ENCODE peak calls at places on chromosomes 1 and 21, in six cellular contexts. U is progenitor cell of endocrine pancreas; N is D721Med; E is CD8-positive, alpha-beta T cell; J is Calu3; V is mesothelial cell of epicardium. X is an unnamed sample.
A peak's percentile ranks its signal among the peaks of the same experiment; 100 is the strongest.

GRCh38 chr1:4653796-4654715 is at the start of gene AJAP1:
- DNase-seq in U (no peak), N (no peak), E (no peak), J (no peak), V (no peak), X (peak; percentile 37)

GRCh38 chr1:178942285-178943218 is 71.7 kb upstream of the ANGPTL1 start:
- DNase-seq in U (no peak), N (no peak), E (peak; percentile 34), J (no peak), V (no peak), X (no peak)

GRCh38 chr1:241819340-241819866 is 28.6 kb upstream of the EXO1 start:
- DNase-seq in U (no peak), N (no peak), E (no peak), J (no peak), V (no peak), X (no peak)

GRCh38 chr1:235417101-235417697 is 50.0 kb downstream of the TBCE start:
- DNase-seq in U (peak; percentile 47), N (peak; percentile 55), E (peak; percentile 72), J (peak; percentile 73), V (no peak), X (peak; percentile 74)

GRCh38 chr1:125066385-125066784 is 3881.6 kb downstream of the SRGAP2C start:
- DNase-seq in U (no peak), N (no peak), E (no peak), J (no peak), V (no peak), X (no peak)

GRCh38 chr1:23899070-23899469 is 14.1 kb downstream of the CNR2 start:
- DNase-seq in U (no peak), N (no peak), E (no peak), J (no peak), V (no peak), X (no peak)

GRCh38 chr1:64983110-64983509 is 16.8 kb upstream of the JAK1 start:
- DNase-seq in U (no peak), N (no peak), E (no peak), J (peak; percentile 67), V (no peak), X (no peak)

GRCh38 chr1:231240531-231240882 is 505 bp upstream of the GNPAT start:
- DNase-seq in U (no peak), N (no peak), E (no peak), J (no peak), V (no peak), X (no peak)

GRCh38 chr1:17922833-17923232 is 167.7 kb downstream of the ACTL8 start:
- DNase-seq in U (peak; percentile 27), N (no peak), E (no peak), J (peak; percentile 31), V (no peak), X (peak; percentile 52)

GRCh38 chr1:10710489-10710888 is 86.0 kb downstream of the CASZ1 start:
- DNase-seq in U (no peak), N (no peak), E (no peak), J (no peak), V (no peak), X (no peak)

GRCh38 chr1:54312874-54313316 is 93.3 kb downstream of the SSBP3 start:
- DNase-seq in U (no peak), N (no peak), E (no peak), J (no peak), V (no peak), X (no peak)

GRCh38 chr1:86756062-86756406 is 51.7 kb downstream of the SH3GLB1 start:
- DNase-seq in U (no peak), N (no peak), E (no peak), J (no peak), V (no peak), X (no peak)

GRCh38 chr1:207861442-207862177 is 49.3 kb downstream of the CD34 start:
- DNase-seq in U (no peak), N (no peak), E (peak; percentile 64), J (no peak), V (no peak), X (no peak)

GRCh38 chr1:157167437-157167836 is 29.2 kb upstream of the ETV3 start:
- DNase-seq in U (no peak), N (no peak), E (no peak), J (no peak), V (no peak), X (no peak)

GRCh38 chr1:113423826-113424225 is 33.5 kb downstream of the MAGI3 start:
- DNase-seq in U (no peak), N (no peak), E (no peak), J (no peak), V (no peak), X (no peak)

GRCh38 chr1:51567653-51568052 is 48.6 kb upstream of the EPS15 start:
- DNase-seq in U (no peak), N (no peak), E (no peak), J (peak; percentile 23), V (no peak), X (no peak)

GRCh38 chr1:63772201-63772600 is 1.6 kb upstream of the ROR1 start:
- DNase-seq in U (no peak), N (no peak), E (no peak), J (peak; percentile 41), V (no peak), X (no peak)

GRCh38 chr1:79079770-79080169 is 73.2 kb upstream of the ADGRL4 start:
- DNase-seq in U (no peak), N (no peak), E (no peak), J (peak; percentile 23), V (no peak), X (no peak)

GRCh38 chr1:173507205-173507846 is 30.2 kb downstream of the PRDX6 start:
- DNase-seq in U (no peak), N (no peak), E (no peak), J (peak; percentile 41), V (no peak), X (peak; percentile 9)

GRCh38 chr1:74005533-74005932 is 192.4 kb downstream of the LRRIQ3 start:
- DNase-seq in U (no peak), N (no peak), E (no peak), J (no peak), V (no peak), X (no peak)

GRCh38 chr1:39088658-39089057 is 62.5 kb downstream of the NDUFS5 start:
- DNase-seq in U (no peak), N (no peak), E (no peak), J (no peak), V (no peak), X (no peak)

GRCh38 chr1:161884475-161884874 is 118.4 kb downstream of the ATF6 start:
- DNase-seq in U (no peak), N (no peak), E (no peak), J (no peak), V (no peak), X (no peak)

GRCh38 chr21:32237021-32237420 is 41.8 kb downstream of the MIS18A start:
- DNase-seq in U (no peak), N (no peak), E (no peak), J (no peak), V (no peak), X (no peak)

GRCh38 chr1:36323636-36324321 is at the start of gene EVA1B:
- DNase-seq in U (peak; percentile 76), N (no peak), E (peak; percentile 63), J (peak; percentile 73), V (no peak), X (peak; percentile 60)

GRCh38 chr1:12528021-12528852 is 89.8 kb downstream of the DHRS3 start:
- DNase-seq in U (no peak), N (no peak), E (no peak), J (peak; percentile 77), V (no peak), X (no peak)

DNA sequence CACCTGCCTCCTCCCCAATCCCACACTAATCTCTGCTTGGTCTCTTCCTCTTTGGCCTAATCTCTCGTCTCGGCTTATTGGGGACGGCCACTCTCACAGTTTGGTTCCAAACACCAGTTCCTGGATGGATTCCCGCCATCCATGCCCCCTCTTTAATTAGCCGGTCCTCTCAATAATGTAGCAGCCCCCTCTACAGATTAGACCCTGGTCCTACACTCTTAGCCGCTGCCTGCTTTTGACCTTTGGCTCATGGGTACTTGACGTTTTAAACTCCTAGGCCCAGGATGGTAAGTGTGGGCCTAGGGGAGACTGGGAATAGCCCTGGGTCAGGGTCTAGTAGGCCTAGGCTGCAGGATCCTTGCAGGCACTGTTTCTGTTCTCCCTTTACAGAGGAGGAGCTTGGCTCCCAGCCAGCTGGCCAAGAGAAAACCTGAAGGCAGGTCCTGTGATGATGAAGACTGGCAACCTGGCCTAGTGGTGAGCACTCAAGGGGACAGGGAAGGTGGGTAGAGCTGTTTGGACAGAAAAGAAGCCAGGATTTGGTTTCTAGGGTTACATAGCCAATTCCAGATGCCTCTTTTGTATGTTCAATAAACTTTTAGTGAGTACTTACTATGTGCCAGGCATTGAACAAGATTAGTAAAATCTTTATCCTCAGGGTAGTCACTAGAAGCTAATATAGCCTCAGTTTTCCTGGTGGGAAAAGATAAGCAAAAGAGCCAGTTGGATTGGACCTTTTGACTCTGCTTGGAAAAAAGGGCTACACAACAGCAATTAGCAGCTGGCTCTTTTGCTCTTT is 758 bp downstream of the RAD54L start:
- DNase-seq in U (no peak), N (no peak), E (no peak), J (peak; percentile 73), V (no peak), X (peak; percentile 24)
- TF ChIP-seq CTCF in U (peak; percentile 22), N (no peak), E (no peak), J (peak; percentile 23), V (no peak), X (peak; percentile 43)

GRCh38 chr1:160614410-160614809 is 32.4 kb downstream of the SLAMF1 start:
- DNase-seq in U (no peak), N (no peak), E (no peak), J (no peak), V (no peak), X (no peak)
- TF ChIP-seq CTCF in U (no peak), N (no peak), E (no peak), J (no peak), V (no peak), X (no peak)

DNA sequence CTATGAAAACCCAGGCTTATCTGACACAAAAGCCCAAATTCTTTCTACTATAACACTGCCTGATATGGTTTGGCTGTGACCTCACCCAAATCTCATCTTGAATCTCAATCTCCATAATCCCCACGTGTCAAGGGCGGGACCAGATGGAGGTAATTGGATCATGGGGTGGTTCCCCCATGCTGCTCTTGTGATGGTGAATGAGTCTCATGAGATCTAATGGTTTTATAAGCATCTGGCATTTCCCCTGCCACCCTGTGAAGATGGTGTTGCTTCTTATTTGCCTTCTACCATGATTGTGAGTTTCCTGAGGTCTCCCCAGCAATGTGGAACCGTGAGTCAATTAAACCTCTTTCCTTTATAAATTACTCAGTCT is 123.3 kb upstream of the USP24 start:
- DNase-seq in U (no peak), N (no peak), E (no peak), J (no peak), V (no peak), X (no peak)
- TF ChIP-seq CTCF in U (no peak), N (no peak), E (no peak), J (no peak), V (no peak), X (no peak)

DNA sequence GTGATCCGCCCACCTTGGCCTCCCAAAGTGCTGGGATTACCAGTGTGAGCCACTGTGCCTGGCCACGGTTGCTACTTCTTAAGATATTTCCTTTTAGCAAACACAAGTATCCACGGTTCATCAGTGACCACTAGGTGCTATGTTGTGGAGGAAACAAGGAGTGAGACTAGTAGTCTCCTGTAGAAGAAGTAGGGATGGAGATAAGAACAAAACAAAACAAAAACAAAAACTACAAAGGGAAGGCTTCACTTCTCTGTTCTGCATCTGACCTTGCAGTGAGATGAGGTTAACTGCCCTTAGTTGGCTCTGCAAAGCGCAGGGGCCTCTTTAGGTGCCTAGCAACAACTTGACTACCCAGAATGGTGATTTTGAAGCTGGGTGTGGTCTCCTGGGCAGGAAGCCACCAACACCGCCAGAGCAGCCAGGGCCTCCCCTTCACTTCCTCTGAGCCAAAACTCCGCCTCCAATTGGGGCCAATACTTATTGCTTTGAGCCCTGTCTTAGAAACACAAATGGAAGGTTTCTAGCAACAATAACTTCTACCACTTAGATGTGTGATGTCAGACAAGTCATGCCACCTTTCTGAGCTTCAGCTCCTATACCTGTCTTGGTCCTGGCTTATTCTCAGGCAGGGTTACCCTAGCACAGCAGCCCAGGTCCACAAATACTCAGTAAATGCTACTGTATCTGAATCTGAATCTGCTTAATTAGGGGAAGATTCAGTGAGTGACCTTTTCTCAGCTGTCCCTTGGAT is 12.7 kb upstream of the CDC42 start:
- DNase-seq in U (no peak), N (no peak), E (peak; percentile 90), J (peak; percentile 69), V (no peak), X (no peak)
- TF ChIP-seq CTCF in U (no peak), N (no peak), E (no peak), J (no peak), V (no peak), X (peak; percentile 36)